ENCODE peak calls at places on chromosomes 6 and 20, in nine cellular contexts. F, K, J, C, E, M, Y, V and A are unnamed samples.

GRCh38 chr6:127484207-127484858 is 25.1 kb upstream of the KIAA0408 start:
- DNase-seq in Y (no peak), K (no peak), V (no peak), F (no peak), E (no peak), M (peak), C (peak), J (peak), A (no peak)

GRCh38 chr6:168096271-168096764 is 17.3 kb upstream of the FRMD1 start:
- DNase-seq in J (no peak), C (no peak), F (no peak), K (no peak), Y (no peak), M (no peak), V (no peak), E (no peak), A (no peak)

GRCh38 chr20:59643616-59644061 is 39.3 kb downstream of the PHACTR3 start:
- DNase-seq in Y (peak), M (no peak), V (no peak), J (no peak), F (no peak), K (no peak), E (no peak), C (no peak), A (no peak)

GRCh38 chr6:46468611-46469010 is 22.6 kb downstream of the RCAN2 start:
- DNase-seq in Y (no peak), K (no peak), J (no peak), M (no peak), F (no peak), C (no peak), V (no peak), E (no peak), A (no peak)

GRCh38 chr6:11094411-11094851 is 797 bp downstream of the SMIM13 start:
- DNase-seq in K (peak), C (peak), V (peak), M (peak), Y (peak), J (peak), E (no peak), F (peak), A (no peak)

GRCh38 chr6:37260063-37260843 is 2.3 kb upstream of the TMEM217 start:
- DNase-seq in F (no peak), E (no peak), J (no peak), K (no peak), Y (no peak), V (no peak), M (no peak), C (no peak), A (no peak)

GRCh38 chr6:167109661-167110060 is 13.2 kb upstream of the CCR6 start:
- DNase-seq in F (no peak), K (no peak), M (no peak), E (no peak), V (no peak), C (no peak), Y (no peak), J (no peak), A (no peak)

GRCh38 chr20:53399592-53400335 is 193.9 kb downstream of the ZNF217 start:
- DNase-seq in Y (no peak), M (no peak), C (peak), E (no peak), J (no peak), V (no peak), F (no peak), K (no peak), A (no peak)

GRCh38 chr6:169831450-169832246 is 80.2 kb downstream of the ERMARD start:
- DNase-seq in M (peak), Y (peak), C (peak), J (peak), V (peak), K (peak), E (peak), F (peak), A (no peak)

GRCh38 chr6:133553652-133554051 is 312.5 kb downstream of the EYA4 start:
- DNase-seq in C (peak), E (peak), J (peak), V (peak), Y (peak), F (no peak), K (peak), M (peak), A (no peak)

GRCh38 chr20:31473331-31474096 is 1.4 kb downstream of the DEFB124 start:
- DNase-seq in F (no peak), C (peak), V (no peak), E (no peak), M (no peak), Y (no peak), K (no peak), J (no peak), A (no peak)

GRCh38 chr6:12973302-12973865 is 256.8 kb downstream of the PHACTR1 start:
- DNase-seq in C (no peak), J (no peak), Y (no peak), M (no peak), E (no peak), F (no peak), V (no peak), K (no peak), A (no peak)

GRCh38 chr20:16236589-16237241 is 336.5 kb downstream of the KIF16B start:
- DNase-seq in M (no peak), Y (no peak), K (no peak), C (no peak), F (no peak), J (no peak), V (no peak), E (no peak), A (no peak)

GRCh38 chr6:101226677-101227135 is 166.8 kb upstream of the GRIK2 start:
- DNase-seq in Y (peak), F (no peak), J (peak), K (peak), V (no peak), E (peak), M (no peak), C (peak), A (no peak)

GRCh38 chr6:36067374-36068011 is 39.9 kb downstream of the MAPK14 start:
- DNase-seq in J (peak), F (no peak), V (no peak), K (no peak), Y (no peak), C (peak), E (no peak), M (no peak), A (no peak)

GRCh38 chr20:22471156-22471836 is 113.1 kb downstream of the FOXA2 start:
- DNase-seq in Y (no peak), C (peak), J (no peak), V (no peak), K (no peak), E (peak), F (peak), M (no peak), A (no peak)

GRCh38 chr6:15843764-15844163 is 180.9 kb upstream of the DTNBP1 start:
- DNase-seq in E (peak), K (no peak), C (no peak), F (no peak), Y (no peak), V (no peak), M (no peak), J (no peak), A (no peak)

GRCh38 chr20:24462461-24463010 is 6.9 kb upstream of the SYNDIG1 start:
- DNase-seq in Y (no peak), E (no peak), V (no peak), M (no peak), C (no peak), F (no peak), K (peak), J (no peak), A (no peak)

GRCh38 chr6:166828397-166829002 is 127.8 kb downstream of the RNASET2 start:
- DNase-seq in M (no peak), C (no peak), Y (no peak), E (no peak), K (no peak), J (no peak), V (no peak), F (no peak), A (no peak)

GRCh38 chr20:16423311-16424212 is 149.7 kb downstream of the KIF16B start:
- DNase-seq in C (peak), M (no peak), E (no peak), F (no peak), V (no peak), J (no peak), K (no peak), Y (no peak), A (no peak)

GRCh38 chr20:10777713-10778112 is 103.9 kb upstream of the JAG1 start:
- DNase-seq in K (no peak), M (no peak), F (no peak), Y (no peak), C (no peak), J (no peak), V (no peak), E (no peak), A (no peak)

GRCh38 chr20:4555188-4555893 is 166.4 kb upstream of the PRND start:
- DNase-seq in E (no peak), M (no peak), Y (no peak), J (peak), C (peak), F (no peak), K (no peak), V (no peak), A (no peak)

GRCh38 chr6:121008553-121008952 is 325.7 kb downstream of the TBC1D32 start:
- DNase-seq in C (no peak), J (no peak), Y (no peak), V (no peak), F (no peak), K (no peak), E (no peak), M (no peak), A (no peak)